ENCODE peak calls at places on chromosome 1, in four cellular contexts. Z is CD8-positive, alpha-beta T cell; D is epithelial cell of proximal tubule; H is activated CD8-positive, alpha-beta T cell treated with anti-CD3 and anti-CD28 coated beads for 36 hours. L is an unnamed sample.

GRCh38 chr1:246417152-246417812 is 89.8 kb downstream of the SMYD3 start:
- DNase-seq in Z (no peak), H (no peak), D (no peak), L (no peak)

GRCh38 chr1:16905112-16905855 is 9.5 kb downstream of the RNU1-2 start:
- DNase-seq in Z (no peak), H (peak), D (peak), L (peak)

GRCh38 chr1:60394436-60394835 is 320.9 kb upstream of the C1orf87 start:
- DNase-seq in D (no peak), H (no peak), Z (no peak), L (no peak)

GRCh38 chr1:114153621-114154145 is at the start of gene SYT6:
- DNase-seq in D (no peak), H (peak), Z (peak), L (no peak)

GRCh38 chr1:205044745-205045144 is 1.7 kb downstream of the CNTN2 start:
- DNase-seq in D (no peak), Z (no peak), H (no peak), L (no peak)

GRCh38 chr1:85279463-85280080 is 3.1 kb upstream of the BCL10 start:
- DNase-seq in Z (no peak), D (no peak), H (no peak), L (no peak)

GRCh38 chr1:178537445-178538090 is 24.7 kb downstream of the TEX35 start:
- DNase-seq in D (no peak), H (no peak), Z (no peak), L (no peak)

GRCh38 chr1:38803647-38804046 is 55.9 kb downstream of the RRAGC start:
- DNase-seq in Z (no peak), H (no peak), D (peak), L (no peak)

GRCh38 chr1:31614538-31615005 is 2.9 kb upstream of the HCRTR1 start:
- DNase-seq in D (no peak), Z (no peak), H (no peak), L (no peak)

GRCh38 chr1:151478140-151478812 is 19.0 kb upstream of the POGZ start:
- DNase-seq in D (no peak), H (no peak), Z (no peak), L (no peak)

GRCh38 chr1:230498704-230499103 is 72.6 kb upstream of the PGBD5 start:
- DNase-seq in Z (no peak), H (no peak), D (no peak), L (no peak)

GRCh38 chr1:23422955-23423354 is 1.6 kb downstream of the TCEA3 start:
- DNase-seq in H (no peak), Z (no peak), D (no peak), L (no peak)

GRCh38 chr1:207050428-207050767 is 610 bp downstream of the YOD1 start:
- DNase-seq in Z (no peak), D (no peak), H (peak), L (peak)

GRCh38 chr1:198878566-198878965 is 239.7 kb downstream of the PTPRC start:
- DNase-seq in Z (no peak), H (no peak), D (no peak), L (no peak)

GRCh38 chr1:234473123-234473522 is 5.9 kb downstream of the TARBP1 start:
- DNase-seq in H (no peak), D (no peak), Z (no peak), L (no peak)

GRCh38 chr1:86508583-86508969 is 38.3 kb upstream of the CLCA4 start:
- DNase-seq in D (no peak), Z (no peak), H (no peak), L (no peak)

GRCh38 chr1:19384113-19384512 is 72.0 kb downstream of the SLC66A1 start:
- DNase-seq in D (no peak), Z (no peak), H (no peak), L (peak)

GRCh38 chr1:199590708-199591107 is 436.8 kb upstream of the NR5A2 start:
- DNase-seq in Z (no peak), H (peak), D (no peak), L (no peak)

GRCh38 chr1:38418195-38419030 is 371.8 kb upstream of the POU3F1 start:
- DNase-seq in H (no peak), D (no peak), Z (no peak), L (no peak)

GRCh38 chr1:225881081-225882007 is 836 bp downstream of the TMEM63A start:
- DNase-seq in Z (peak), D (no peak), H (peak), L (peak)

GRCh38 chr1:154886281-154887036 is 16.4 kb upstream of the KCNN3 start:
- DNase-seq in D (no peak), Z (no peak), H (no peak), L (no peak)

GRCh38 chr1:9071554-9072235 is 2.3 kb upstream of the SLC2A5 start:
- DNase-seq in D (no peak), Z (no peak), H (no peak), L (no peak)

GRCh38 chr1:199774433-199775089 is 252.9 kb upstream of the NR5A2 start:
- DNase-seq in H (no peak), Z (no peak), D (peak), L (no peak)

GRCh38 chr1:100530901-100531487 is 6.9 kb upstream of the GPR88 start:
- DNase-seq in D (no peak), Z (no peak), H (peak), L (no peak)

GRCh38 chr1:35845766-35846165 is 37.2 kb upstream of the AGO1 start:
- DNase-seq in Z (no peak), D (no peak), H (no peak), L (no peak)

GRCh38 chr1:114093624-114094302 is 59.9 kb downstream of the SYT6 start:
- DNase-seq in H (peak), D (peak), Z (no peak), L (no peak)

GRCh38 chr1:225477296-225477911 is 49.6 kb upstream of the LBR start:
- DNase-seq in H (no peak), D (no peak), Z (no peak), L (no peak)

GRCh38 chr1:92317836-92318493 is 19.1 kb downstream of the RPAP2 start:
- DNase-seq in Z (peak), D (no peak), H (peak), L (no peak)

GRCh38 chr1:90154711-90155110 is 159.8 kb downstream of the ZNF326 start:
- DNase-seq in H (no peak), Z (no peak), D (no peak), L (no peak)

GRCh38 chr1:38788285-38788684 is 71.3 kb downstream of the RRAGC start:
- DNase-seq in H (no peak), D (no peak), Z (no peak), L (no peak)

GRCh38 chr1:182739545-182739944 is 50.0 kb upstream of the NPL start:
- DNase-seq in Z (no peak), H (peak), D (no peak), L (no peak)

GRCh38 chr1:28296401-28297220 is 32.2 kb upstream of the MED18 start:
- DNase-seq in D (peak), Z (no peak), H (no peak), L (no peak)

DNA sequence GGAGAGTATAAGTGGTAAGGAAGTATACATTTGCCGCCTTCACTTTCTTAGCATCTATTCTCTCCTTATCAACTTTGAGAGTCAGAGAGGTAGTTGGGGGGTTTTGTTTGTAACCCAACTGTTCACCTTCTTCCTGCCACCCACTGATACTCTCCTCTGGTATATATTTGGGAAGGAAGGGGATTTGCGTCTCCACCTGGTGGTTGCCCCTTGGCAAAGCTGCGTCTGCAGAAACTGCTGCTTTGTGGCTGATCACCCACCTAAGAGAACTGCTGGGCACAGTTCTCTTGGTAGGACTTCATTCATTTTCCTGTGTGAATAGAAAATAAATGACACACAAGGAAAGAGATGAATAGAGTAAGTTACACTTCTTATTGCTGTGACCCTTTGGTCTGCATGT is 87.0 kb downstream of the SYT14 start:
- DNase-seq in D (no peak), Z (no peak), H (no peak), L (no peak)
- TF ChIP-seq CTCF in D (peak), Z (no peak), H (no peak), L (no peak)

DNA sequence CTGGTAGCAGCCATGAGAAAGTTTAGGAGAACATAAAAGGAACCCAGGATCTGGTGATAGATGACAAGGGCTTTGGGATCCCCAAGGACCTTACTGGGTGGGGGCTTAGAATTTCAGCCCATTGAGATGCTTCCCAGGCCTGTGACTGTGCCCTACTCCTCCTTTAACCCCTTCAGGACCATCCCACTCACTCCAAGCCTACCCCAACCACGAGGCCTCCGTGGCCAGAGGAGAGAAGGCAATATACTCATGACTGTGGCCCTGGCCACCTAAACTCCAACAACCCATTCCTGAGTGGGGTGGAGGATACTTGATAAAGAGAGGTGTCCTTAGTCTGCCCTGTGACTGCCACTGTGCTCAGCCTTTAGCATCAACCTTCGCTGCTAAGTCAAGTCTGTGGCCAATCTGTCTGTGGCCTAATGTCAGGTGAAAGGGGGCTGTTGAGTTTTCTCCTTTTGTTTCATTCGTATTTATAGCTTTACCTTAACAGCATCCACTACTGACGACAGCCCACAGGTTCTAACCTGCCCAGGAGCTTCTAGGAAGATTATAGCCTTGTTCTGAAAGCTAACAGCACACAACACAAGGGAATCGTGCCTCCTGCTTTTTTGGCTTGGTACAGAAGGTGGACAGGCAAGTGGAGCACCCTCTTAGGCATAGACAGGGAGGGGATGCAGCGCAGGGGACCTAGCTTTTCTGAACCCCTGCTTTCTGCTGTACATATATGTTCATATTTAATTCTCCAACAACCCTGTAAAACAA is 16.9 kb upstream of the BCAR3 start:
- DNase-seq in Z (no peak), H (no peak), D (no peak), L (no peak)
- TF ChIP-seq CTCF in Z (no peak), H (no peak), D (no peak), L (no peak)

GRCh38 chr1:202908998-202909397 is 18.0 kb downstream of the KLHL12 start:
- DNase-seq in Z (no peak), D (no peak), H (no peak), L (no peak)
- TF ChIP-seq CTCF in Z (no peak), D (no peak), H (no peak), L (no peak)

DNA sequence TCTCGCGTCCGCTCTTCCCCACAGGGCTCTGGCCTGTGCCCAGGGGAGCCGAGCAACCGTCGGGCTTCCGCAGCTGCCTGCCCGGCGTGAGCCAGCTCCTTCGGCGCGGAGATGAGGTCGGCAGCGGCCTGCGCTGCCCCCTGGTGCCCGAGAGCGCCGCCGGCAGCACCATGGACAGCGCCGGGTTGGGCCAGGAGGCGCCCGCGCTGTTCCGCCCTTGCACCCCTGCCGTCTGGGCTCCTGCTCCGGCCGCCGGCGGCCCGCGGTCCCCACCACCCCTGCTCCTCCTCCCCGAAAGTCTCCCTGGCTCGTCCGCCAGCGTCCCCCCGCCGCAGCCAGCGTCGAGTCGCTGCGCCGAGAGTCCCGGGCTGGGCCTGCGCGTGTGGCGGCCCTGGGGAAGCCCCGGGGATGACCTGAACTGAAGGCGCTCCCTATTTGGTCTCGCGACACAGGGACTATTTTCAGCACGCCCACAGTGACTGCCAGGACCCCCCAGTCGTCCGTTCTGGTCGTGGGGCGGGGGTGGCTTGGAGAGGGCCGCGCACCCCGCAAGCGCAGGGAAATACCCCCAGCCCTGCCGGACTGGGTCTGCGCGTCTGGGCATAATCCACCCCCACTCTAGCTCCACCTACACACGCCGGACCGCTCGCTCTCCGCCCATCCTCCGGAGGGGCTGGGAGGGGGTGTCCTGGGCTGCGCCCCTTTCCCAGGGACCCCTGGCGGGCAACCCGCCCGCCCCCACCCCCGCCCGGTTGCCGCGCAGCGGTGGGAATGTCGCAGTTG is 1.3 kb downstream of the HES3 start:
- DNase-seq in H (peak), Z (peak), D (no peak), L (no peak)
- TF ChIP-seq CTCF in H (peak), Z (peak), D (peak), L (peak)

GRCh38 chr1:40266786-40267535 is 8.9 kb downstream of the ZMPSTE24 start:
- DNase-seq in H (no peak), D (no peak), Z (no peak), L (no peak)

GRCh38 chr1:40265298-40265697 is 7.3 kb downstream of the ZMPSTE24 start:
- DNase-seq in Z (no peak), D (no peak), H (no peak), L (no peak)

GRCh38 chr1:40267767-40268187 is 9.7 kb downstream of the ZMPSTE24 start:
- DNase-seq in D (peak), H (no peak), Z (no peak), L (no peak)

GRCh38 chr1:40264354-40264781 is 6.3 kb downstream of the ZMPSTE24 start:
- DNase-seq in H (peak), Z (no peak), D (no peak), L (no peak)

GRCh38 chr1:40265919-40266318 is 7.9 kb downstream of the ZMPSTE24 start:
- DNase-seq in H (no peak), Z (no peak), D (no peak), L (no peak)
- TF ChIP-seq CTCF in H (no peak), Z (no peak), D (no peak), L (no peak)